ENCODE peak calls at places on chromosomes 11 and 22, in ten cellular contexts. One of them, this sample, is unnamed.

GRCh38 chr11:17722000-17722643 is 2.8 kb downstream of the MYOD1 start:
- DNase-seq in NB4: no peak
- DNase-seq in body of pancreas: no peak
- DNase-seq in kidney epithelial cell: no peak
- DNase-seq in brain microvascular endothelial cell: no peak
- DNase-seq in fibroblast of the aortic adventitia: peak
- DNase-seq in A549: peak
- DNase-seq in heart right ventricle: no peak
- DNase-seq in thoracic aorta: no peak
- DNase-seq in astrocyte of the cerebellum: no peak
- DNase-seq in this sample: no peak

GRCh38 chr11:30225642-30226041 is 5.2 kb upstream of the FSHB start:
- DNase-seq in NB4: no peak
- DNase-seq in body of pancreas: no peak
- DNase-seq in kidney epithelial cell: no peak
- DNase-seq in brain microvascular endothelial cell: no peak
- DNase-seq in fibroblast of the aortic adventitia: no peak
- DNase-seq in A549: no peak
- DNase-seq in heart right ventricle: no peak
- DNase-seq in thoracic aorta: no peak
- DNase-seq in astrocyte of the cerebellum: no peak
- DNase-seq in this sample: no peak

GRCh38 chr11:92894197-92894596 is 75.3 kb upstream of the MTNR1B start:
- DNase-seq in NB4: no peak
- DNase-seq in body of pancreas: no peak
- DNase-seq in kidney epithelial cell: no peak
- DNase-seq in brain microvascular endothelial cell: no peak
- DNase-seq in fibroblast of the aortic adventitia: no peak
- DNase-seq in A549: no peak
- DNase-seq in heart right ventricle: no peak
- DNase-seq in thoracic aorta: no peak
- DNase-seq in astrocyte of the cerebellum: peak
- DNase-seq in this sample: no peak

GRCh38 chr11:7637447-7638157 is 35.7 kb downstream of the CYB5R2 start:
- DNase-seq in NB4: no peak
- DNase-seq in body of pancreas: no peak
- DNase-seq in kidney epithelial cell: no peak
- DNase-seq in brain microvascular endothelial cell: peak
- DNase-seq in fibroblast of the aortic adventitia: peak
- DNase-seq in A549: no peak
- DNase-seq in heart right ventricle: peak
- DNase-seq in thoracic aorta: no peak
- DNase-seq in astrocyte of the cerebellum: no peak
- DNase-seq in this sample: no peak

GRCh38 chr11:119236490-119236889 is 30.4 kb downstream of the CBL start:
- DNase-seq in NB4: no peak
- DNase-seq in body of pancreas: no peak
- DNase-seq in kidney epithelial cell: no peak
- DNase-seq in brain microvascular endothelial cell: no peak
- DNase-seq in fibroblast of the aortic adventitia: peak
- DNase-seq in A549: no peak
- DNase-seq in heart right ventricle: no peak
- DNase-seq in thoracic aorta: no peak
- DNase-seq in astrocyte of the cerebellum: no peak
- DNase-seq in this sample: no peak

GRCh38 chr11:24086921-24087320 is 409.9 kb upstream of the LUZP2 start:
- DNase-seq in NB4: no peak
- DNase-seq in body of pancreas: no peak
- DNase-seq in kidney epithelial cell: no peak
- DNase-seq in brain microvascular endothelial cell: no peak
- DNase-seq in fibroblast of the aortic adventitia: no peak
- DNase-seq in A549: no peak
- DNase-seq in heart right ventricle: no peak
- DNase-seq in thoracic aorta: no peak
- DNase-seq in astrocyte of the cerebellum: no peak
- DNase-seq in this sample: no peak

GRCh38 chr11:116813781-116814471 is 9.2 kb downstream of the APOA4 start:
- DNase-seq in NB4: peak
- DNase-seq in body of pancreas: no peak
- DNase-seq in kidney epithelial cell: no peak
- DNase-seq in brain microvascular endothelial cell: no peak
- DNase-seq in fibroblast of the aortic adventitia: no peak
- DNase-seq in A549: no peak
- DNase-seq in heart right ventricle: no peak
- DNase-seq in thoracic aorta: no peak
- DNase-seq in astrocyte of the cerebellum: no peak
- DNase-seq in this sample: no peak

GRCh38 chr11:35077709-35078695 is 61.0 kb upstream of the CD44 start:
- DNase-seq in NB4: peak
- DNase-seq in body of pancreas: no peak
- DNase-seq in kidney epithelial cell: peak
- DNase-seq in brain microvascular endothelial cell: peak
- DNase-seq in fibroblast of the aortic adventitia: peak
- DNase-seq in A549: peak
- DNase-seq in heart right ventricle: no peak
- DNase-seq in thoracic aorta: no peak
- DNase-seq in astrocyte of the cerebellum: peak
- DNase-seq in this sample: peak

GRCh38 chr11:112024778-112025678 is at the start of gene DLAT:
- DNase-seq in NB4: peak
- DNase-seq in body of pancreas: peak
- DNase-seq in kidney epithelial cell: peak
- DNase-seq in brain microvascular endothelial cell: peak
- DNase-seq in fibroblast of the aortic adventitia: peak
- DNase-seq in A549: peak
- DNase-seq in heart right ventricle: peak
- DNase-seq in thoracic aorta: peak
- DNase-seq in astrocyte of the cerebellum: peak
- DNase-seq in this sample: no peak

GRCh38 chr11:72493426-72494108 is 59.2 kb upstream of the CLPB start:
- DNase-seq in NB4: peak
- DNase-seq in body of pancreas: no peak
- DNase-seq in kidney epithelial cell: no peak
- DNase-seq in brain microvascular endothelial cell: no peak
- DNase-seq in fibroblast of the aortic adventitia: peak
- DNase-seq in A549: no peak
- DNase-seq in heart right ventricle: no peak
- DNase-seq in thoracic aorta: no peak
- DNase-seq in astrocyte of the cerebellum: no peak
- DNase-seq in this sample: no peak

GRCh38 chr22:35480627-35481565 is 59.7 kb upstream of the RASD2 start:
- DNase-seq in NB4: no peak
- DNase-seq in body of pancreas: no peak
- DNase-seq in kidney epithelial cell: no peak
- DNase-seq in brain microvascular endothelial cell: no peak
- DNase-seq in fibroblast of the aortic adventitia: no peak
- DNase-seq in A549: no peak
- DNase-seq in heart right ventricle: no peak
- DNase-seq in thoracic aorta: no peak
- DNase-seq in astrocyte of the cerebellum: no peak
- DNase-seq in this sample: no peak

GRCh38 chr11:110445428-110445827 is 15.7 kb downstream of the FDX1 start:
- DNase-seq in NB4: no peak
- DNase-seq in body of pancreas: no peak
- DNase-seq in kidney epithelial cell: no peak
- DNase-seq in brain microvascular endothelial cell: no peak
- DNase-seq in fibroblast of the aortic adventitia: no peak
- DNase-seq in A549: no peak
- DNase-seq in heart right ventricle: no peak
- DNase-seq in thoracic aorta: no peak
- DNase-seq in astrocyte of the cerebellum: no peak
- DNase-seq in this sample: no peak

GRCh38 chr22:38313384-38313955 is 3.8 kb downstream of the CSNK1E start:
- DNase-seq in NB4: no peak
- DNase-seq in body of pancreas: peak
- DNase-seq in kidney epithelial cell: no peak
- DNase-seq in brain microvascular endothelial cell: peak
- DNase-seq in fibroblast of the aortic adventitia: peak
- DNase-seq in A549: no peak
- DNase-seq in heart right ventricle: peak
- DNase-seq in thoracic aorta: peak
- DNase-seq in astrocyte of the cerebellum: peak
- DNase-seq in this sample: no peak

GRCh38 chr11:19283998-19284397 is 43.3 kb upstream of the E2F8 start:
- DNase-seq in NB4: peak
- DNase-seq in body of pancreas: no peak
- DNase-seq in kidney epithelial cell: no peak
- DNase-seq in brain microvascular endothelial cell: no peak
- DNase-seq in fibroblast of the aortic adventitia: no peak
- DNase-seq in A549: no peak
- DNase-seq in heart right ventricle: no peak
- DNase-seq in thoracic aorta: no peak
- DNase-seq in astrocyte of the cerebellum: no peak
- DNase-seq in this sample: no peak

GRCh38 chr22:27662359-27663030 is 139.1 kb downstream of the MN1 start:
- DNase-seq in NB4: no peak
- DNase-seq in body of pancreas: no peak
- DNase-seq in kidney epithelial cell: no peak
- DNase-seq in brain microvascular endothelial cell: no peak
- DNase-seq in fibroblast of the aortic adventitia: peak
- DNase-seq in A549: no peak
- DNase-seq in heart right ventricle: peak
- DNase-seq in thoracic aorta: no peak
- DNase-seq in astrocyte of the cerebellum: no peak
- DNase-seq in this sample: no peak

GRCh38 chr11:47905358-47906059 is 57.4 kb upstream of the NUP160 start:
- DNase-seq in NB4: peak
- DNase-seq in body of pancreas: no peak
- DNase-seq in kidney epithelial cell: no peak
- DNase-seq in brain microvascular endothelial cell: peak
- DNase-seq in fibroblast of the aortic adventitia: no peak
- DNase-seq in A549: no peak
- DNase-seq in heart right ventricle: no peak
- DNase-seq in thoracic aorta: no peak
- DNase-seq in astrocyte of the cerebellum: no peak
- DNase-seq in this sample: no peak

GRCh38 chr22:32589007-32589406 is 114.4 kb downstream of the FBXO7 start:
- DNase-seq in NB4: no peak
- DNase-seq in body of pancreas: no peak
- DNase-seq in kidney epithelial cell: no peak
- DNase-seq in brain microvascular endothelial cell: no peak
- DNase-seq in fibroblast of the aortic adventitia: peak
- DNase-seq in A549: no peak
- DNase-seq in heart right ventricle: no peak
- DNase-seq in thoracic aorta: no peak
- DNase-seq in astrocyte of the cerebellum: no peak
- DNase-seq in this sample: no peak

GRCh38 chr22:25718109-25718830 is 23.7 kb upstream of the MYO18B start:
- DNase-seq in NB4: no peak
- DNase-seq in body of pancreas: no peak
- DNase-seq in kidney epithelial cell: no peak
- DNase-seq in brain microvascular endothelial cell: no peak
- DNase-seq in fibroblast of the aortic adventitia: no peak
- DNase-seq in A549: no peak
- DNase-seq in heart right ventricle: no peak
- DNase-seq in thoracic aorta: no peak
- DNase-seq in astrocyte of the cerebellum: no peak
- DNase-seq in this sample: no peak
- H3K4me3 ChIP-seq in NB4: no peak
- H3K4me3 ChIP-seq in body of pancreas: no peak
- H3K4me3 ChIP-seq in kidney epithelial cell: no peak
- H3K4me3 ChIP-seq in brain microvascular endothelial cell: no peak
- H3K4me3 ChIP-seq in fibroblast of the aortic adventitia: no peak
- H3K4me3 ChIP-seq in A549: no peak
- H3K4me3 ChIP-seq in heart right ventricle: no peak
- H3K4me3 ChIP-seq in thoracic aorta: peak
- H3K4me3 ChIP-seq in astrocyte of the cerebellum: no peak
- H3K4me3 ChIP-seq in this sample: no peak

GRCh38 chr22:50294319-50294656 is 13.2 kb downstream of the PLXNB2 start:
- DNase-seq in NB4: no peak
- DNase-seq in body of pancreas: no peak
- DNase-seq in kidney epithelial cell: no peak
- DNase-seq in brain microvascular endothelial cell: no peak
- DNase-seq in fibroblast of the aortic adventitia: no peak
- DNase-seq in A549: no peak
- DNase-seq in heart right ventricle: no peak
- DNase-seq in thoracic aorta: no peak
- DNase-seq in astrocyte of the cerebellum: no peak
- DNase-seq in this sample: no peak
- H3K4me3 ChIP-seq in NB4: no peak
- H3K4me3 ChIP-seq in body of pancreas: no peak
- H3K4me3 ChIP-seq in kidney epithelial cell: no peak
- H3K4me3 ChIP-seq in brain microvascular endothelial cell: no peak
- H3K4me3 ChIP-seq in fibroblast of the aortic adventitia: no peak
- H3K4me3 ChIP-seq in A549: no peak
- H3K4me3 ChIP-seq in heart right ventricle: no peak
- H3K4me3 ChIP-seq in thoracic aorta: no peak
- H3K4me3 ChIP-seq in astrocyte of the cerebellum: no peak
- H3K4me3 ChIP-seq in this sample: no peak

DNA sequence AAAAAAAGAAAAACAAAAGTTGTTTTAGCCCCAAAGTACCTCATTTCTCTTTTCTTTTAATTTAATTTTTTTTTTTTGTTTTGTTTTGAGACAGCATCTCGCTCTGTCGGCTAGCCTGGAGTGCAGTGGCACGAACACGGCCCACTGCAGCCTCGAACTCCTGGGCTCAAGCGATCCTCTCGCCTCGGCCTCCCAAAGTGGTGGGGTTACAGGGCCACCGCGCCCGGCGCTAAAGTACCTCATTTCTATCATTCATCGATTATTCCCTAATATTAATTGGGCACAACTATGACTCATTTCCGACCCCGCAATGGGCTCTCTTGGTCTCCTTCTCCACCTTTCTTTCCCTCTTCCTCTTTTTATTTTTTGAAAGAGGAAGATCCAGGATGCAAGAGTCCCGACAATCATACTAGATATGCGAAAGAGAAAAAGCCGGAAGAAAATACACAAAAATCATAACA is 521 bp upstream of the AIP start:
- DNase-seq in NB4: no peak
- DNase-seq in body of pancreas: no peak
- DNase-seq in kidney epithelial cell: no peak
- DNase-seq in brain microvascular endothelial cell: no peak
- DNase-seq in fibroblast of the aortic adventitia: no peak
- DNase-seq in A549: no peak
- DNase-seq in heart right ventricle: peak
- DNase-seq in thoracic aorta: no peak
- DNase-seq in astrocyte of the cerebellum: no peak
- DNase-seq in this sample: no peak
- H3K4me3 ChIP-seq in NB4: peak
- H3K4me3 ChIP-seq in body of pancreas: peak
- H3K4me3 ChIP-seq in kidney epithelial cell: peak
- H3K4me3 ChIP-seq in brain microvascular endothelial cell: peak
- H3K4me3 ChIP-seq in fibroblast of the aortic adventitia: peak
- H3K4me3 ChIP-seq in A549: peak
- H3K4me3 ChIP-seq in heart right ventricle: peak
- H3K4me3 ChIP-seq in thoracic aorta: peak
- H3K4me3 ChIP-seq in astrocyte of the cerebellum: peak
- H3K4me3 ChIP-seq in this sample: peak

DNA sequence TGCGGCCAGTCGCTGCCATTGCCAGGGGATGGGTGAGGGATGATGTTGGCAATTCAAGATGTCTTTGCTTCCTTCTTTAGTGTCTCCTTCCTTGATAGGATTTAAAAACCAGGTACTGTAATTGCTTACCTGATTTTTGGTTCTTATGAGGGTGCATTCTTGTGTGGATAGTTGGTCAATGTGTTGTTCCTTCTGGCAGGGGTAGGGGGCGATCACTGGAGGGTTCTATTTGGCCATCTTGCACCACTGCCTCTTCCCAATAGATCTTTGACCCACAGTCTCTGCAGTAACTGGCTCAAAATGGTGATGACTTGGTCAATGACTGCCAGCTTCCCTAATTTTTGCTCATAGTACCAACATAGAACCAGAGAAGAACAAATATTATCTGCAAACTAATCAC is 680.1 kb downstream of the DLG2 start:
- DNase-seq in NB4: no peak
- DNase-seq in body of pancreas: no peak
- DNase-seq in kidney epithelial cell: no peak
- DNase-seq in brain microvascular endothelial cell: no peak
- DNase-seq in fibroblast of the aortic adventitia: no peak
- DNase-seq in A549: no peak
- DNase-seq in heart right ventricle: no peak
- DNase-seq in thoracic aorta: no peak
- DNase-seq in astrocyte of the cerebellum: no peak
- DNase-seq in this sample: no peak
- H3K4me3 ChIP-seq in NB4: no peak
- H3K4me3 ChIP-seq in body of pancreas: no peak
- H3K4me3 ChIP-seq in kidney epithelial cell: no peak
- H3K4me3 ChIP-seq in brain microvascular endothelial cell: no peak
- H3K4me3 ChIP-seq in fibroblast of the aortic adventitia: no peak
- H3K4me3 ChIP-seq in A549: no peak
- H3K4me3 ChIP-seq in heart right ventricle: no peak
- H3K4me3 ChIP-seq in thoracic aorta: no peak
- H3K4me3 ChIP-seq in astrocyte of the cerebellum: no peak
- H3K4me3 ChIP-seq in this sample: no peak